ENCODE peak calls at places on chromosomes 7 and 10, in ten cellular contexts. Z is left lung; S is CD8-positive, alpha-beta T cell; M is heart left ventricle; E is gastrocnemius medialis; G is upper lobe of left lung; A is heart right ventricle; J is HCT116; I is natural killer cell; B is DND-41. C is an unnamed sample.

GRCh38 chr7:117639966-117640365 is 160.1 kb downstream of the CFTR start:
- ATAC-seq in M (no peak), Z (no peak), J (no peak), B (no peak), E (no peak), G (no peak), I (no peak), A (no peak), S (no peak), C (no peak)

GRCh38 chr10:11106621-11107374 is 89.1 kb downstream of the CELF2 start:
- ATAC-seq in A (no peak), Z (no peak), B (peak; percentile 22), E (no peak), G (no peak), S (no peak), M (no peak), J (no peak), I (no peak), C (no peak)

GRCh38 chr7:127807340-127807739 is 155.3 kb downstream of the SND1 start:
- ATAC-seq in I (no peak), B (no peak), A (no peak), S (no peak), E (no peak), Z (no peak), J (no peak), G (no peak), M (no peak), C (no peak)

GRCh38 chr10:84354623-84355022 is 26.2 kb downstream of the CCSER2 start:
- ATAC-seq in S (no peak), B (no peak), I (no peak), A (no peak), G (no peak), E (no peak), M (no peak), Z (no peak), J (no peak), C (no peak)

GRCh38 chr10:44780461-44780860 is 130.7 kb upstream of the TMEM72 start:
- ATAC-seq in A (no peak), J (no peak), E (no peak), B (no peak), S (no peak), I (no peak), M (no peak), Z (no peak), G (no peak), C (no peak)

GRCh38 chr10:18144928-18145327 is 4.7 kb downstream of the CACNB2 start:
- ATAC-seq in Z (no peak), J (no peak), S (no peak), I (no peak), M (peak; percentile 90), A (peak; percentile 62), E (no peak), B (peak; percentile 42), G (no peak), C (peak; percentile 64)

GRCh38 chr10:46048152-46048551 is 2.1 kb upstream of the MSMB start:
- ATAC-seq in J (peak; percentile 34), E (no peak), I (no peak), S (no peak), Z (no peak), G (no peak), A (no peak), M (no peak), B (no peak), C (no peak)

GRCh38 chr7:820341-820740 is 11.9 kb upstream of the SUN1 start:
- ATAC-seq in J (no peak), M (no peak), A (no peak), S (no peak), G (no peak), Z (no peak), I (no peak), B (no peak), E (no peak), C (no peak)

GRCh38 chr7:75945297-75946168 is 30.6 kb downstream of the POR start:
- ATAC-seq in M (peak; percentile 86), B (no peak), G (peak; percentile 85), A (peak; percentile 89), E (peak; percentile 85), I (no peak), Z (peak; percentile 86), S (no peak), J (peak; percentile 42), C (peak; percentile 31)

GRCh38 chr7:48390381-48391327 is 219.4 kb downstream of the ABCA13 start:
- ATAC-seq in B (peak; percentile 92), Z (peak; percentile 63), I (no peak), G (no peak), E (no peak), J (no peak), S (no peak), M (peak; percentile 62), A (no peak), C (no peak)

GRCh38 chr7:95919574-95919973 is 147.2 kb downstream of the DYNC1I1 start:
- ATAC-seq in B (no peak), S (no peak), A (no peak), G (no peak), Z (no peak), I (no peak), J (no peak), M (no peak), E (no peak), C (no peak)
- TF ChIP-seq CTCF in B (no peak), S (no peak), A (no peak), G (no peak), Z (peak; percentile 12), I (no peak), J (peak; percentile 44), M (peak; percentile 12), E (no peak), C (no peak)

DNA sequence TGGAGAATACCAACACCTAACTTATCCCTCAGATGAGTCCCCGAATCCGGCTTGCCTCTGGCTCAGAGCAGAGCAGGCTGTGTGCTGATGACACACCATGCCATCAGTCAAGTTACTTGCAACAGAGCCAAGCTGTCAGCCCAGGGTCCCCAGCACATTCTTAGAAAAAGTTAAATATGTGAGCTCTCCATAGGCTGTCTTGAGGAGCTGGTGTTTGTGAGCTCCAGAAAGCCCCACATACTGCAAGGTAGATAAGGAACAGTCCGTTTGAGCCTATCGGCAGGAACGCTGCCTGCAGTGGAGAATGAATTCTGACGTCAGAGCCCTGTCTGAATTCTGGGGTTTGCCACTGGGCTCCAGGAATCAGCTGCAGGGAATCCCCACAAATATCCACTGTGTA is 3.8 kb downstream of the SFXN4 start:
- ATAC-seq in Z (no peak), G (no peak), J (no peak), A (no peak), M (no peak), B (no peak), S (no peak), I (no peak), E (no peak), C (no peak)
- TF ChIP-seq CTCF in Z (no peak), G (no peak), J (no peak), A (no peak), M (no peak), B (no peak), S (no peak), I (no peak), E (no peak), C (peak; percentile 33)

GRCh38 chr10:91555455-91555854 is 77.4 kb downstream of the PPP1R3C start:
- ATAC-seq in B (peak; percentile 33), I (no peak), A (no peak), J (no peak), Z (no peak), G (no peak), E (no peak), S (no peak), M (no peak), C (no peak)

GRCh38 chr10:91549296-91549695 is 83.6 kb downstream of the PPP1R3C start:
- ATAC-seq in A (no peak), S (no peak), Z (no peak), E (no peak), I (no peak), G (no peak), J (no peak), B (no peak), M (no peak), C (no peak)

GRCh38 chr10:91551856-91552255 is 81.0 kb downstream of the PPP1R3C start:
- ATAC-seq in G (peak; percentile 49), Z (peak; percentile 79), E (peak; percentile 46), M (peak; percentile 87), J (peak; percentile 84), S (no peak), A (peak; percentile 75), B (no peak), I (no peak), C (peak; percentile 35)

GRCh38 chr10:91552260-91552659 is 80.6 kb downstream of the PPP1R3C start:
- ATAC-seq in I (no peak), E (peak; percentile 8), M (peak; percentile 36), B (no peak), S (no peak), J (no peak), G (no peak), Z (peak; percentile 14), A (no peak), C (no peak)

GRCh38 chr10:91552706-91553105 is 80.2 kb downstream of the PPP1R3C start:
- ATAC-seq in A (peak; percentile 79), E (peak; percentile 72), Z (peak; percentile 73), I (no peak), M (peak; percentile 93), S (no peak), G (peak; percentile 56), J (peak; percentile 80), B (no peak), C (no peak)
- TF ChIP-seq CTCF in A (peak; percentile 50), E (peak; percentile 61), Z (no peak), I (no peak), M (peak; percentile 64), S (no peak), G (no peak), J (peak; percentile 52), B (peak; percentile 28), C (peak; percentile 49)

GRCh38 chr7:74503061-74503460 is 49.4 kb downstream of the GTF2IRD1 start:
- ATAC-seq in S (no peak), I (no peak), B (no peak), Z (no peak), M (no peak), E (no peak), A (no peak), G (no peak), J (no peak), C (no peak)

GRCh38 chr7:74503943-74504342 is 50.2 kb downstream of the GTF2IRD1 start:
- ATAC-seq in A (no peak), M (no peak), G (no peak), I (no peak), J (no peak), Z (no peak), E (no peak), B (no peak), S (no peak), C (no peak)

GRCh38 chr7:74506329-74506724 is 52.6 kb downstream of the GTF2IRD1 start:
- ATAC-seq in S (no peak), I (no peak), A (no peak), J (peak; percentile 34), M (no peak), G (no peak), E (no peak), Z (no peak), B (no peak), C (no peak)

GRCh38 chr7:74507538-74508319 is 54.0 kb downstream of the GTF2IRD1 start:
- ATAC-seq in Z (no peak), E (no peak), B (no peak), I (no peak), A (no peak), G (no peak), S (no peak), J (no peak), M (no peak), C (no peak)

GRCh38 chr7:74505426-74506328 is 52.0 kb downstream of the GTF2IRD1 start:
- ATAC-seq in I (no peak), Z (no peak), B (no peak), S (no peak), G (no peak), A (no peak), E (no peak), M (no peak), J (peak; percentile 11), C (no peak)
- TF ChIP-seq CTCF in I (no peak), Z (no peak), B (no peak), S (no peak), G (no peak), A (no peak), E (no peak), M (no peak), J (no peak), C (no peak)

C was measured in gastroesophageal sphincter.